ENCODE peak calls at places on chromosomes 12 and 14, in four cellular contexts. U is cardiac muscle cell, A is MM.1S, Y is uterus. D is an unnamed sample. For H3K36me3, the result is how much of the 10 kb centered on the place peaks cover.

GRCh38 chr14:39417014-39417413 is 15.2 kb downstream of the FBXO33 start:
- DNase-seq in A (no peak), Y (no peak), U (peak), D (no peak)

GRCh38 chr14:21220874-21221477 is 48.3 kb downstream of the HNRNPC start:
- DNase-seq in A (no peak), U (no peak), Y (no peak), D (no peak)

GRCh38 chr12:104121001-104121400 is 17.0 kb downstream of the NFYB start:
- DNase-seq in U (peak), Y (no peak), A (no peak), D (no peak)

GRCh38 chr14:47675489-47676300 is at the start of gene MDGA2:
- DNase-seq in U (peak), Y (no peak), A (no peak), D (peak)

GRCh38 chr12:48311313-48311712 is 39.4 kb downstream of the ZNF641 start:
- DNase-seq in Y (no peak), A (no peak), U (no peak), D (no peak)

GRCh38 chr12:106195638-106196037 is 52.2 kb downstream of the CKAP4 start:
- DNase-seq in U (peak), A (no peak), Y (peak), D (peak)

GRCh38 chr14:76152333-76152681 is 585 bp downstream of the GPATCH2L start:
- DNase-seq in Y (peak), A (peak), U (peak), D (peak)

GRCh38 chr12:123064885-123065619 is 84.6 kb downstream of the ARL6IP4 start:
- DNase-seq in A (no peak), Y (no peak), U (no peak), D (peak)

GRCh38 chr12:109182041-109182839 is 65.9 kb downstream of the ACACB start:
- DNase-seq in Y (no peak), A (no peak), U (no peak), D (no peak)

GRCh38 chr12:24778486-24779304 is 170.2 kb downstream of the BCAT1 start:
- DNase-seq in Y (no peak), U (peak), A (peak), D (no peak)

GRCh38 chr12:13161172-13161571 is 35.4 kb upstream of the EMP1 start:
- DNase-seq in A (no peak), Y (no peak), U (no peak), D (no peak)

GRCh38 chr12:124822218-124822617 is 41.4 kb downstream of the SCARB1 start:
- DNase-seq in Y (no peak), A (no peak), U (no peak), D (no peak)

GRCh38 chr12:49091836-49092085 is 2.8 kb downstream of the DHH start:
- DNase-seq in A (no peak), U (no peak), Y (no peak), D (no peak)

GRCh38 chr12:109523071-109523470 is 45.6 kb downstream of the UBE3B start:
- DNase-seq in Y (no peak), U (no peak), A (no peak), D (no peak)

GRCh38 chr14:90695997-90696681 is 120.1 kb downstream of the TTC7B start:
- DNase-seq in U (no peak), Y (no peak), A (no peak), D (no peak)

GRCh38 chr12:53474819-53475218 is 22.9 kb downstream of the PCBP2 start:
- DNase-seq in U (no peak), A (no peak), Y (no peak), D (no peak)
- H3K36me3 ChIP-seq in U (half or more), A (under half), Y (under half), D (half or more)

GRCh38 chr14:93317836-93318807 is 14.7 kb downstream of the BTBD7 start:
- DNase-seq in A (no peak), U (peak), Y (no peak), D (no peak)
- H3K4me3 ChIP-seq in A (no peak), U (no peak), Y (no peak), D (no peak)

DNA sequence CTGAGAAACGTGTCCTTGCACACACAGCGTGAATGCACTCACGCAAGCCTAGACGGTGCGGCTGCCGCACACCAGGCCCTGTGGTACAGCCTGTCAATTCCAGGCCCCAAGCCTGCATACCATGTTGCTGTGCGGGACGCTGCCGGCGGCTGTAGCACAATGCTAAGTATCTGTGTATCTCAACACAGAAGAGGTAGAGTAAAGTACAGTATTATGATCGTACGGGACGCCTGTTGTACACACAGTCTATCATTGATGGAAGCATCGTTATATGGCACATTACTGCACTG is 45.0 kb downstream of the AMN start:
- DNase-seq in A (no peak), U (no peak), Y (no peak), D (peak)
- H3K36me3 ChIP-seq in A (under half), U (half or more), Y (under half), D (under half)

DNA sequence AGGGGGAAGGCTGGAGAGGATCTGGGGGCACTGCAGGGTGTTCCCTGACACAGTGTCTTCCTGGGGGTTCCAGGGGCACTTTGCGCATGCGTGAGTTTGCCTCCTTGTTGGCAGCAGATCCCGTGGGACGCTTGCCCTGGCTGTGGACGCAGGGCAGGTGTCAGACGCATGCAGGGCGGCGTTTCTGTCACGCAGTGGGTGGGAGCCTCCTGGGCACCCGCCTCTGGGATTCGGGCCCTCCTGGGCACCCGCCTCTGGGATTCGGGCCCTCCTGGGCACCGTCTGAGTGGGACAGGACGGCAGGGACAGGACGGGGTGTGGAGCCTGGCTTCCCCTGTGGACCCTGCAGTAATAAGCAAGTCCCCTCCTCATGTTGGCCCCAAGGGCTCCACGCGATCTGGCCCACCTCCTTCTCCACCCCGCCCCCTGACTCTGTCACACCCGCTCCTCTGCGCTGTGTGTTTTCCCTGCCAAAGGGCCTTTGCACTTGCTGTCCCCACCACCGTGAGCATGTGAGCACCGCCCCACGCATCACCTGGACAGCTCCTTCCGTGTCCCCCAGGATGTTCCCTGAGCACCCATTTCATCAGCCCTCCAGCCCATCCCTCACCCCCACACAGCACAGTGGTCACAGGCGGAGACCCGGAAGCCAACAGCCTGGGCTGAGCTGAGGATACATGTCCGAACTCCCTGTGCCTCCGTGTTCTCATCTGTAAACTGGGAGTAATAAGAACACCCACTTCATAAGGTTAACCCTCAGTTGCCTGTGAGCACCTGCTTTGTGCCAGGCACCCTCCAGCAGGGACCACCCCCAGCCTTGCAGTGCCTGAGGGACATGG is 4.4 kb downstream of the MMP17 start:
- DNase-seq in Y (peak), A (no peak), U (peak), D (no peak)
- H3K4me3 ChIP-seq in Y (peak), A (no peak), U (no peak), D (no peak)

GRCh38 chr12:58887071-58887470 is 33.2 kb downstream of the LRIG3 start:
- DNase-seq in A (no peak), U (no peak), Y (no peak), D (no peak)

GRCh38 chr12:58888131-58888783 is 32.0 kb downstream of the LRIG3 start:
- DNase-seq in A (no peak), U (peak), Y (no peak), D (no peak)

GRCh38 chr12:58893421-58893986 is 26.8 kb downstream of the LRIG3 start:
- DNase-seq in U (no peak), A (no peak), Y (no peak), D (no peak)

GRCh38 chr12:58886474-58886873 is 33.8 kb downstream of the LRIG3 start:
- DNase-seq in Y (no peak), A (no peak), U (no peak), D (no peak)

GRCh38 chr12:58889557-58889956 is 30.7 kb downstream of the LRIG3 start:
- DNase-seq in A (no peak), U (no peak), Y (no peak), D (no peak)
- H3K36me3 ChIP-seq in A (under half), U (under half), Y (under half), D (under half)

GRCh38 chr14:38143170-38143569 is 64.5 kb upstream of the SSTR1 start:
- DNase-seq in U (no peak), A (no peak), Y (no peak), D (no peak)
- H3K4me3 ChIP-seq in U (no peak), A (no peak), Y (no peak), D (no peak)

DNA sequence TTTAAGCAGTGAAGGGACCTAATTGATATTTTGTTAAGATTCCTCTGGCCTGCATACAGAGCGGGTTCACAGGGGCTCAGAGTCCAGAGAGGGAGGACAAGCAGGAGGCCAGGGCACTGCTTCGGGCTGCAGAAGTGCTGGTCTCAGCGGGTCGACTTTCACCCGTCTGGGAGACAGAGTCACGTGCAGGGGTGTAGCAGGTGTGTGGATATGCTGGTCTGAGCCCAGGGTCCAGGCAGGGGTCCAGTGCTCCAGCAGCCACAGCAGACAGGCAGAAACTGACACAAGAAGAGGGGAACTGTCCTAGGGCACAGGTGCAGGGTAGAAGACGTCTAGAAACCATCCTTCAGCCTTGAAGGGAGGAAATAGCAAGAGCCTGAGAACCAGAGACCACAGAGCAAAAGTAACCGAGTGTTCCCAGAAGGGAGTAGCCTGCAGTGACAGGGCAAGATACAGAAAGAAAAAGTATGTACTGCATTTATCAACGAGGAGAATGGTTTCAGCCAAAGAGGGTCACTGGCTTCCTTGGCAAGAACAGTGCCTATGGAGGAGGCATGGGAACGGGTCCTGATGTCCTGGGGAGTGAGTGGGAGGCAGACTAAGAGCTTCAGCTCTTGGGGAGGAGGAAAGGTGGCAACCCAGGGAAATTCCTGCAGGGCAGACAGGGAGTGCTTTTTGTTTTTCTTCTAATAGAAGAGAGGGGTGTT is 28.7 kb downstream of the FBXO21 start:
- DNase-seq in A (peak), U (no peak), Y (no peak), D (no peak)
- H3K36me3 ChIP-seq in A (under half), U (half or more), Y (under half), D (half or more)

GRCh38 chr12:43111608-43112007 is 440.4 kb downstream of the ADAMTS20 start:
- DNase-seq in Y (no peak), U (peak), A (no peak), D (no peak)
- H3K4me3 ChIP-seq in Y (no peak), U (no peak), A (no peak), D (no peak)

DNA sequence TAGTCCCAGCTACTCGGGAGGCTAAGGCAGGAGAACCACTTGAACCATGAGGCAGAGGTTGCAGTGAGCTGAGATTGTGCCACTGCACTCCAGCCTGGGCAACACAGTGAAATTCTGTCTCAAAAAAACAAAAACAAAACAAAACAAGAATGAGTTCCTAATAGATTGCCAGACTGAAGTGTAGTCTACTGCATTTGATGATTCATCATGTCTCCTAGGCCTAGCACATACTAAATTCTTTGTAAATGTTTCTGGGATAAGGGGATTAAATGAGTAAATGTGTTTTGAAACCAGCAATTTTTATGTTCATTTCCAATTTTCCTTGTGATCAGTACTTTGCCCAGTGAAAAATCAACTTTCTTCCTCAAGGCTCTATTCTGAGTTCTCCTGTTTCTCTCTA is 3.0 kb upstream of the DYRK2 start:
- DNase-seq in A (no peak), Y (no peak), U (peak), D (no peak)
- H3K36me3 ChIP-seq in A (under half), Y (under half), U (under half), D (under half)